ENCODE peak calls at places on chromosomes 1 and 21, in five cellular contexts. One of them, this sample, is unnamed.

GRCh38 chr21:27372381-27372780 is 405.5 kb upstream of the ADAMTS5 start:
- DNase-seq in HFFc6: no peak
- DNase-seq in neural crest cell: no peak
- DNase-seq in CD8-positive, alpha-beta T cell: no peak
- DNase-seq in lower leg skin: no peak
- DNase-seq in this sample: no peak

GRCh38 chr1:92480813-92481597 is 5.7 kb downstream of the GFI1 start:
- DNase-seq in CD8-positive, alpha-beta T cell: no peak
- DNase-seq in neural crest cell: peak
- DNase-seq in lower leg skin: no peak
- DNase-seq in HFFc6: no peak
- DNase-seq in this sample: no peak

GRCh38 chr1:91673603-91674002 is 173.0 kb downstream of the CDC7 start:
- DNase-seq in neural crest cell: no peak
- DNase-seq in lower leg skin: no peak
- DNase-seq in CD8-positive, alpha-beta T cell: no peak
- DNase-seq in HFFc6: no peak
- DNase-seq in this sample: no peak

GRCh38 chr1:155042789-155043188 is 8.3 kb upstream of the ADAM15 start:
- DNase-seq in lower leg skin: no peak
- DNase-seq in HFFc6: no peak
- DNase-seq in CD8-positive, alpha-beta T cell: no peak
- DNase-seq in neural crest cell: no peak
- DNase-seq in this sample: no peak

GRCh38 chr1:55155522-55155921 is 59.6 kb downstream of the USP24 start:
- DNase-seq in CD8-positive, alpha-beta T cell: no peak
- DNase-seq in HFFc6: no peak
- DNase-seq in lower leg skin: peak
- DNase-seq in neural crest cell: no peak
- DNase-seq in this sample: no peak

GRCh38 chr1:248752981-248753525 is 2.5 kb downstream of the LYPD8 start:
- DNase-seq in neural crest cell: no peak
- DNase-seq in CD8-positive, alpha-beta T cell: no peak
- DNase-seq in HFFc6: no peak
- DNase-seq in lower leg skin: no peak
- DNase-seq in this sample: no peak

GRCh38 chr1:152884506-152884905 is 6.4 kb downstream of the SMCP start:
- DNase-seq in HFFc6: no peak
- DNase-seq in lower leg skin: no peak
- DNase-seq in neural crest cell: no peak
- DNase-seq in CD8-positive, alpha-beta T cell: no peak
- DNase-seq in this sample: no peak

GRCh38 chr1:162062542-162063015 is 6.9 kb upstream of the NOS1AP start:
- DNase-seq in neural crest cell: no peak
- DNase-seq in CD8-positive, alpha-beta T cell: no peak
- DNase-seq in lower leg skin: no peak
- DNase-seq in HFFc6: no peak
- DNase-seq in this sample: no peak

GRCh38 chr1:156422602-156423091 is 53.6 kb downstream of the RHBG start:
- DNase-seq in CD8-positive, alpha-beta T cell: no peak
- DNase-seq in neural crest cell: no peak
- DNase-seq in lower leg skin: no peak
- DNase-seq in HFFc6: no peak
- DNase-seq in this sample: no peak

GRCh38 chr1:177448652-177449351 is 278.0 kb downstream of the BRINP2 start:
- DNase-seq in CD8-positive, alpha-beta T cell: no peak
- DNase-seq in HFFc6: no peak
- DNase-seq in lower leg skin: no peak
- DNase-seq in neural crest cell: no peak
- DNase-seq in this sample: no peak

GRCh38 chr1:52032785-52033131 is 852 bp downstream of the KTI12 start:
- DNase-seq in CD8-positive, alpha-beta T cell: no peak
- DNase-seq in neural crest cell: peak
- DNase-seq in HFFc6: peak
- DNase-seq in lower leg skin: no peak
- DNase-seq in this sample: peak

GRCh38 chr1:37602750-37603694 is 7.3 kb upstream of the GNL2 start:
- DNase-seq in neural crest cell: peak
- DNase-seq in CD8-positive, alpha-beta T cell: no peak
- DNase-seq in HFFc6: no peak
- DNase-seq in lower leg skin: no peak
- DNase-seq in this sample: no peak

GRCh38 chr1:9872430-9873165 is 37.5 kb downstream of the CTNNBIP1 start:
- DNase-seq in lower leg skin: no peak
- DNase-seq in neural crest cell: no peak
- DNase-seq in CD8-positive, alpha-beta T cell: no peak
- DNase-seq in HFFc6: no peak
- DNase-seq in this sample: no peak

GRCh38 chr1:221470000-221470698 is 271.7 kb downstream of the DUSP10 start:
- DNase-seq in lower leg skin: no peak
- DNase-seq in HFFc6: peak
- DNase-seq in neural crest cell: no peak
- DNase-seq in CD8-positive, alpha-beta T cell: no peak
- DNase-seq in this sample: no peak

GRCh38 chr1:44347280-44347679 is 7.8 kb downstream of the ERI3 start:
- DNase-seq in HFFc6: peak
- DNase-seq in neural crest cell: no peak
- DNase-seq in CD8-positive, alpha-beta T cell: no peak
- DNase-seq in lower leg skin: no peak
- DNase-seq in this sample: no peak

GRCh38 chr1:156149374-156150106 is 3.8 kb upstream of the SEMA4A start:
- DNase-seq in CD8-positive, alpha-beta T cell: no peak
- DNase-seq in lower leg skin: no peak
- DNase-seq in HFFc6: no peak
- DNase-seq in neural crest cell: no peak
- DNase-seq in this sample: no peak

GRCh38 chr1:30111431-30111830 is 612.0 kb downstream of the MATN1 start:
- DNase-seq in neural crest cell: peak
- DNase-seq in CD8-positive, alpha-beta T cell: no peak
- DNase-seq in lower leg skin: no peak
- DNase-seq in HFFc6: peak
- DNase-seq in this sample: no peak

GRCh38 chr1:10651793-10652192 is 144.7 kb downstream of the CASZ1 start:
- DNase-seq in CD8-positive, alpha-beta T cell: no peak
- DNase-seq in HFFc6: no peak
- DNase-seq in neural crest cell: no peak
- DNase-seq in lower leg skin: no peak
- DNase-seq in this sample: no peak

GRCh38 chr21:45577806-45578801 is 35.9 kb upstream of the SLC19A1 start:
- DNase-seq in neural crest cell: no peak
- DNase-seq in lower leg skin: peak
- DNase-seq in HFFc6: no peak
- DNase-seq in CD8-positive, alpha-beta T cell: no peak
- DNase-seq in this sample: peak

GRCh38 chr1:9125325-9125724 is 3.6 kb downstream of the GPR157 start:
- DNase-seq in neural crest cell: no peak
- DNase-seq in lower leg skin: no peak
- DNase-seq in CD8-positive, alpha-beta T cell: no peak
- DNase-seq in HFFc6: no peak
- DNase-seq in this sample: no peak

GRCh38 chr1:229064320-229064908 is 206.5 kb upstream of the RAB4A start:
- DNase-seq in lower leg skin: no peak
- DNase-seq in neural crest cell: no peak
- DNase-seq in HFFc6: no peak
- DNase-seq in CD8-positive, alpha-beta T cell: no peak
- DNase-seq in this sample: no peak

GRCh38 chr1:53328490-53329182 is 766 bp upstream of the LRP8 start:
- DNase-seq in HFFc6: no peak
- DNase-seq in lower leg skin: no peak
- DNase-seq in neural crest cell: no peak
- DNase-seq in CD8-positive, alpha-beta T cell: no peak
- DNase-seq in this sample: no peak

GRCh38 chr1:28898267-28898955 is 16.0 kb upstream of the EPB41 start:
- DNase-seq in CD8-positive, alpha-beta T cell: no peak
- DNase-seq in HFFc6: no peak
- DNase-seq in neural crest cell: no peak
- DNase-seq in lower leg skin: no peak
- DNase-seq in this sample: no peak

GRCh38 chr1:160651428-160652064 is 4.7 kb upstream of the SLAMF1 start:
- DNase-seq in HFFc6: no peak
- DNase-seq in CD8-positive, alpha-beta T cell: no peak
- DNase-seq in neural crest cell: no peak
- DNase-seq in lower leg skin: no peak
- DNase-seq in this sample: no peak

GRCh38 chr1:205270764-205271163 is 43.0 kb downstream of the TMCC2 start:
- DNase-seq in lower leg skin: no peak
- DNase-seq in neural crest cell: no peak
- DNase-seq in CD8-positive, alpha-beta T cell: no peak
- DNase-seq in HFFc6: peak
- DNase-seq in this sample: no peak

GRCh38 chr1:20724364-20725188 is 6.8 kb upstream of the KIF17 start:
- DNase-seq in neural crest cell: no peak
- DNase-seq in CD8-positive, alpha-beta T cell: peak
- DNase-seq in HFFc6: no peak
- DNase-seq in lower leg skin: peak
- DNase-seq in this sample: no peak

GRCh38 chr21:35573472-35574389 is 486.6 kb downstream of the SETD4 start:
- DNase-seq in neural crest cell: no peak
- DNase-seq in HFFc6: no peak
- DNase-seq in lower leg skin: no peak
- DNase-seq in CD8-positive, alpha-beta T cell: no peak
- DNase-seq in this sample: no peak

DNA sequence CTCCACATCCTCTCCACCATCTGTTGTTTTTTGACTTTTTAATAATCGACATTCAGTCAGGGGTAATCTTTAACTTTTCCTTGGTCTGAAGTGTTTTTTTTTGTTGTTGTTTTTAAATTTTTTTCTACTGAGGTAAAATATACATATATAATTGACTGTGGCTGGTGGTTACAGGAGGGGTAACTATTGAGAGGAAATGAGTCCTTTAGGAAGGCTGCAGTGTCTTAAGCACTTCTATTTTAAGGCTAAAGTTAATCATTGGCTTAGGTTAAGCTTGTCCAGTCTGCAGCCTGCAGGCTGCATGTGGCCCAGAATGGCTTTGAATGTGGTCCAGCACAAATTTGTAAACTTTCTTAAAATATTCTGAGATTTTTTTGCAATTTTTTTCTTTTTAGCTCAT is 172.5 kb downstream of the CTH start:
- DNase-seq in lower leg skin: no peak
- DNase-seq in neural crest cell: no peak
- DNase-seq in HFFc6: no peak
- DNase-seq in CD8-positive, alpha-beta T cell: no peak
- DNase-seq in this sample: no peak
- TF ChIP-seq CTCF in lower leg skin: no peak
- TF ChIP-seq CTCF in neural crest cell: no peak
- TF ChIP-seq CTCF in HFFc6: no peak
- TF ChIP-seq CTCF in CD8-positive, alpha-beta T cell: no peak
- TF ChIP-seq CTCF in this sample: no peak

DNA sequence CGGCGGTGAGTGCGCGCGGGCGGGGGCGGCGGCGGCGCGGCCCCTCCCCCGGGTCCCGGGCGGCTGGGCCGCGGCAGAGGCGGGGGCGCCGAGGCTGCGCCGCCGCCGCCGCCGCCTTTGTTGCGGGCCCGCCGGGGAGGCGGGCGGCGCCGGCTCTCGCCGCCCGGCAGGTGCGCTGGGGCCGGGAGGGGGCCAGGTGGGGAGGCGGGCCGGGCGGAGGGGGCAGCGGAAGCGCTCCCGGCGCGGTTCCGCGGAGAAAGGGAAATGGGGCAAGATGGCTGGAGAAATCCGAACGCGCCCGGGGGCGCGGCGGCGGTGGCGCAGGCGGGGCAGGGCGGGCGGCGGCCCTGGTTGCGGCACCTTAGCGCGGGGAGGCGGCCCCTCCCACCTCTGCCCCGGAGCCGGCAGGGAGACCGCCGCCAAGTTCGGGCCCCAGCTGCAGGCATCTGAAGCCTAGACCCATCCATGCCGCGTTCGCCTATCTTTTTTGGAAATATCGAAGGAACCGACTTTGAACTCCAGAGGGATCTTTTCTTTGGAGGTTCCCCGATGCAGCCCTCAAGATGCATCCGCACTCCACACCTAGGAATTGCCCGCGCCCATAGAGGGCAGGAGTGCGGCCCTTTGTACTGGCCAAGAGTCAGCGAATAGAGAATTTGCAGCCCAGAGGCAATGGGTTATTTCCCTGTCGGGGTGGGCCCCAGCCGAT is 479 bp downstream of the POGK start:
- DNase-seq in HFFc6: peak
- DNase-seq in neural crest cell: peak
- DNase-seq in CD8-positive, alpha-beta T cell: peak
- DNase-seq in lower leg skin: peak
- DNase-seq in this sample: no peak
- TF ChIP-seq CTCF in HFFc6: peak
- TF ChIP-seq CTCF in neural crest cell: peak
- TF ChIP-seq CTCF in CD8-positive, alpha-beta T cell: no peak
- TF ChIP-seq CTCF in lower leg skin: no peak
- TF ChIP-seq CTCF in this sample: no peak

GRCh38 chr1:193102662-193103061 is 2.6 kb downstream of the GLRX2 start:
- DNase-seq in CD8-positive, alpha-beta T cell: no peak
- DNase-seq in HFFc6: no peak
- DNase-seq in neural crest cell: no peak
- DNase-seq in lower leg skin: no peak
- DNase-seq in this sample: no peak

GRCh38 chr1:193105821-193106177 is 585 bp upstream of the GLRX2 start:
- DNase-seq in neural crest cell: no peak
- DNase-seq in lower leg skin: no peak
- DNase-seq in CD8-positive, alpha-beta T cell: no peak
- DNase-seq in HFFc6: no peak
- DNase-seq in this sample: no peak

GRCh38 chr1:193103759-193104495 is 1.3 kb downstream of the GLRX2 start:
- DNase-seq in HFFc6: peak
- DNase-seq in CD8-positive, alpha-beta T cell: no peak
- DNase-seq in lower leg skin: no peak
- DNase-seq in neural crest cell: no peak
- DNase-seq in this sample: no peak

GRCh38 chr1:193104496-193104905 is 713 bp downstream of the GLRX2 start:
- DNase-seq in HFFc6: peak
- DNase-seq in CD8-positive, alpha-beta T cell: no peak
- DNase-seq in neural crest cell: peak
- DNase-seq in lower leg skin: peak
- DNase-seq in this sample: no peak

GRCh38 chr1:193104906-193105820 is at the start of gene GLRX2:
- DNase-seq in CD8-positive, alpha-beta T cell: peak
- DNase-seq in neural crest cell: peak
- DNase-seq in HFFc6: peak
- DNase-seq in lower leg skin: peak
- DNase-seq in this sample: peak
- TF ChIP-seq CTCF in CD8-positive, alpha-beta T cell: no peak
- TF ChIP-seq CTCF in neural crest cell: no peak
- TF ChIP-seq CTCF in HFFc6: no peak
- TF ChIP-seq CTCF in lower leg skin: no peak
- TF ChIP-seq CTCF in this sample: no peak

GRCh38 chr1:85245891-85246290 is 13.6 kb downstream of the C1orf52 start:
- DNase-seq in HFFc6: no peak
- DNase-seq in CD8-positive, alpha-beta T cell: no peak
- DNase-seq in lower leg skin: no peak
- DNase-seq in neural crest cell: no peak
- DNase-seq in this sample: no peak

GRCh38 chr1:85245456-85245855 is 14.0 kb downstream of the C1orf52 start:
- DNase-seq in CD8-positive, alpha-beta T cell: no peak
- DNase-seq in lower leg skin: no peak
- DNase-seq in neural crest cell: no peak
- DNase-seq in HFFc6: no peak
- DNase-seq in this sample: no peak

GRCh38 chr1:85243336-85243735 is 16.1 kb downstream of the C1orf52 start:
- DNase-seq in CD8-positive, alpha-beta T cell: no peak
- DNase-seq in HFFc6: no peak
- DNase-seq in neural crest cell: no peak
- DNase-seq in lower leg skin: no peak
- DNase-seq in this sample: no peak

GRCh38 chr1:85240659-85241058 is 18.8 kb downstream of the C1orf52 start:
- DNase-seq in CD8-positive, alpha-beta T cell: no peak
- DNase-seq in neural crest cell: no peak
- DNase-seq in lower leg skin: no peak
- DNase-seq in HFFc6: no peak
- DNase-seq in this sample: no peak

GRCh38 chr1:85244271-85245053 is 15.0 kb downstream of the C1orf52 start:
- DNase-seq in neural crest cell: no peak
- DNase-seq in HFFc6: peak
- DNase-seq in lower leg skin: no peak
- DNase-seq in CD8-positive, alpha-beta T cell: no peak
- DNase-seq in this sample: no peak
- TF ChIP-seq CTCF in neural crest cell: no peak
- TF ChIP-seq CTCF in HFFc6: no peak
- TF ChIP-seq CTCF in lower leg skin: no peak
- TF ChIP-seq CTCF in CD8-positive, alpha-beta T cell: no peak
- TF ChIP-seq CTCF in this sample: no peak

This sample was measured in omental fat pad.